ENCODE peak calls at places on chromosomes 16 and 17, in four cellular contexts. One of them, this sample, is unnamed.

GRCh38 chr17:40437095-40437732 is 6.0 kb upstream of the IGFBP4 start:
- DNase-seq in GM12878: no peak
- DNase-seq in HCT116: no peak
- DNase-seq in SK-N-SH: no peak
- DNase-seq in this sample: no peak

GRCh38 chr17:7398612-7399011 is 4.3 kb upstream of the PLSCR3 start:
- DNase-seq in GM12878: no peak
- DNase-seq in HCT116: no peak
- DNase-seq in SK-N-SH: no peak
- DNase-seq in this sample: no peak

GRCh38 chr17:45050680-45051059 is 762 bp downstream of the DCAKD start:
- DNase-seq in HCT116: no peak
- DNase-seq in SK-N-SH: peak
- DNase-seq in GM12878: no peak
- DNase-seq in this sample: no peak

GRCh38 chr16:87161822-87162676 is 155.1 kb downstream of the C16orf95 start:
- DNase-seq in SK-N-SH: no peak
- DNase-seq in GM12878: no peak
- DNase-seq in HCT116: no peak
- DNase-seq in this sample: no peak

GRCh38 chr16:4358831-4359561 is 7.9 kb upstream of the PAM16 start:
- DNase-seq in SK-N-SH: peak
- DNase-seq in GM12878: no peak
- DNase-seq in HCT116: no peak
- DNase-seq in this sample: peak

GRCh38 chr16:51243836-51244483 is 92.9 kb upstream of the SALL1 start:
- DNase-seq in GM12878: no peak
- DNase-seq in HCT116: no peak
- DNase-seq in SK-N-SH: no peak
- DNase-seq in this sample: no peak

GRCh38 chr17:35021520-35022380 is 41.4 kb downstream of the LIG3 start:
- DNase-seq in SK-N-SH: no peak
- DNase-seq in HCT116: no peak
- DNase-seq in GM12878: no peak
- DNase-seq in this sample: no peak

GRCh38 chr17:4623249-4623648 is 18.2 kb downstream of the ALOX15 start:
- DNase-seq in HCT116: no peak
- DNase-seq in GM12878: no peak
- DNase-seq in SK-N-SH: no peak
- DNase-seq in this sample: no peak

GRCh38 chr17:67837965-67838364 is 12.7 kb downstream of the BPTF start:
- DNase-seq in GM12878: no peak
- DNase-seq in HCT116: no peak
- DNase-seq in SK-N-SH: no peak
- DNase-seq in this sample: no peak

GRCh38 chr16:11836653-11837244 is 14.6 kb downstream of the RSL1D1 start:
- DNase-seq in HCT116: no peak
- DNase-seq in GM12878: no peak
- DNase-seq in SK-N-SH: no peak
- DNase-seq in this sample: no peak

GRCh38 chr17:7557825-7558543 is 566 bp upstream of the TNFSF13 start:
- DNase-seq in SK-N-SH: peak
- DNase-seq in GM12878: no peak
- DNase-seq in HCT116: no peak
- DNase-seq in this sample: peak

GRCh38 chr17:77700165-77700881 is 258.2 kb upstream of the TNRC6C start:
- DNase-seq in HCT116: no peak
- DNase-seq in SK-N-SH: peak
- DNase-seq in GM12878: no peak
- DNase-seq in this sample: no peak

GRCh38 chr16:68744744-68745280 is 7.7 kb downstream of the CDH1 start:
- DNase-seq in SK-N-SH: no peak
- DNase-seq in GM12878: no peak
- DNase-seq in HCT116: peak
- DNase-seq in this sample: peak

GRCh38 chr16:17070882-17071592 is 399.7 kb downstream of the XYLT1 start:
- DNase-seq in SK-N-SH: no peak
- DNase-seq in GM12878: peak
- DNase-seq in HCT116: no peak
- DNase-seq in this sample: peak

GRCh38 chr17:19744922-19745757 is 3.0 kb downstream of the ALDH3A1 start:
- DNase-seq in GM12878: no peak
- DNase-seq in SK-N-SH: peak
- DNase-seq in HCT116: peak
- DNase-seq in this sample: peak

GRCh38 chr17:11561281-11561680 is 37.0 kb upstream of the DNAH9 start:
- DNase-seq in SK-N-SH: no peak
- DNase-seq in HCT116: no peak
- DNase-seq in GM12878: no peak
- DNase-seq in this sample: no peak

DNA sequence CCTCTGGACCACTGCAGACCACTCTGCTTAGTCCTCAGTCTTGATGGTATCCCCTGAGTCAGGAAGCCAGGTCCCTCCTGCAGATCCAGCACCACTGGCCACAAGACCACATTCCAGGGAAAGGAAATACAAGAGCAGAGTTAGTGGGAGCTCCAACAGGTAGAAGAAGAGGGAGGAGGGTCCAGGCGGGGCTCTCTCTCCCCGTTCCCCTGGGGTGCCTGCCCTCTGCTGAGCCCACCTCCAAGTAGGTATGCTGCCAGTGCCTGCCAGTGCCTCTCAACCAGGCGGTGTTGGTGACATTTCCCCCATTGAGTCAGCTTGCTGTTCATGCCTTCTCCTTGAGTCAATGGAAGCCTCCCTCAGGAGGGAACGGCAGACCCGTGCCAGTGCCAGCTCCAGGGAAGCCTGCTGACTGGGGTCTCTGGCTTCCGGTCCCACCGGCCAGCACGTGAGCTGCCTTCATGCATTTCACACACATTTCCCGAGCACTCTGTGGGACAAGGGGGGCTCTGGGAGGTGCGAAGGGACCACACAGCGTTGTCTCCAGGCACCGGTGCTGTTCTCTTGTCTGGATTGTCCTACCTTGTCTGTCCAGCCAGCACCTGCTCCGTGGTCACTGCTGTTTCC is 75.8 kb downstream of the GNAO1 start:
- DNase-seq in GM12878: no peak
- DNase-seq in SK-N-SH: no peak
- DNase-seq in HCT116: no peak
- DNase-seq in this sample: no peak
- TF ChIP-seq JUND in GM12878: no peak
- TF ChIP-seq JUND in SK-N-SH: no peak
- TF ChIP-seq JUND in HCT116: no peak
- TF ChIP-seq JUND in this sample: no peak

GRCh38 chr16:58301052-58301451 is 6.2 kb upstream of the PRSS54 start:
- DNase-seq in GM12878: no peak
- DNase-seq in HCT116: no peak
- DNase-seq in SK-N-SH: no peak
- DNase-seq in this sample: no peak
- TF ChIP-seq JUND in GM12878: no peak
- TF ChIP-seq JUND in HCT116: no peak
- TF ChIP-seq JUND in SK-N-SH: no peak
- TF ChIP-seq JUND in this sample: no peak

DNA sequence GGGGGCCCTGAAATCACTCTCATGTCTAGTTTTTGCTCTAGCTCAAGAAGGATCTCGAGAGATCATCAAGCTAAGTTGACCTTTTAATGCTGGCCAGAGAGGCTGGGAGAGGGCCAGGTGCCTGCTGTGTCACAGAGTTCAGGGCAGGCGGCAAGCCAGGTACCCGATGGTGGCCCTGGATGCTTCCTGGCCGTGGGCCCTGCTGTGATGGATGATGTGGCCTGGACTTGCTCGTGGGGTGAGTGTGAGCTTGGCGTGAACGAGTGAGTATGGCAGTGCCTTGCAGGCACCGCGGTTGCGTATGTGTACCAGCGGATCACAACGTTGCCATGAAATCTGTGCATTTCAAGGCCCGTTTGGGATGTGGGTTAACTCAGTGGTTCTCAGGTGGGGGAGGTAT is 7.4 kb downstream of the IRF8 start:
- DNase-seq in SK-N-SH: no peak
- DNase-seq in GM12878: no peak
- DNase-seq in HCT116: no peak
- DNase-seq in this sample: no peak
- TF ChIP-seq JUND in SK-N-SH: no peak
- TF ChIP-seq JUND in GM12878: no peak
- TF ChIP-seq JUND in HCT116: no peak
- TF ChIP-seq JUND in this sample: no peak

GRCh38 chr16:58012481-58012880 is 11.3 kb downstream of the USB1 start:
- DNase-seq in GM12878: no peak
- DNase-seq in HCT116: no peak
- DNase-seq in SK-N-SH: no peak
- DNase-seq in this sample: no peak

GRCh38 chr16:58009856-58010416 is 8.7 kb downstream of the USB1 start:
- DNase-seq in HCT116: no peak
- DNase-seq in SK-N-SH: no peak
- DNase-seq in GM12878: no peak
- DNase-seq in this sample: no peak

GRCh38 chr16:58010886-58011285 is 9.7 kb downstream of the USB1 start:
- DNase-seq in GM12878: no peak
- DNase-seq in HCT116: no peak
- DNase-seq in SK-N-SH: no peak
- DNase-seq in this sample: no peak

GRCh38 chr16:58011652-58012051 is 10.4 kb downstream of the USB1 start:
- DNase-seq in SK-N-SH: no peak
- DNase-seq in HCT116: no peak
- DNase-seq in GM12878: no peak
- DNase-seq in this sample: no peak

GRCh38 chr16:58013201-58013956 is 12.2 kb downstream of the USB1 start:
- DNase-seq in GM12878: no peak
- DNase-seq in SK-N-SH: no peak
- DNase-seq in HCT116: no peak
- DNase-seq in this sample: no peak
- TF ChIP-seq JUND in GM12878: no peak
- TF ChIP-seq JUND in SK-N-SH: no peak
- TF ChIP-seq JUND in HCT116: no peak
- TF ChIP-seq JUND in this sample: no peak

DNA sequence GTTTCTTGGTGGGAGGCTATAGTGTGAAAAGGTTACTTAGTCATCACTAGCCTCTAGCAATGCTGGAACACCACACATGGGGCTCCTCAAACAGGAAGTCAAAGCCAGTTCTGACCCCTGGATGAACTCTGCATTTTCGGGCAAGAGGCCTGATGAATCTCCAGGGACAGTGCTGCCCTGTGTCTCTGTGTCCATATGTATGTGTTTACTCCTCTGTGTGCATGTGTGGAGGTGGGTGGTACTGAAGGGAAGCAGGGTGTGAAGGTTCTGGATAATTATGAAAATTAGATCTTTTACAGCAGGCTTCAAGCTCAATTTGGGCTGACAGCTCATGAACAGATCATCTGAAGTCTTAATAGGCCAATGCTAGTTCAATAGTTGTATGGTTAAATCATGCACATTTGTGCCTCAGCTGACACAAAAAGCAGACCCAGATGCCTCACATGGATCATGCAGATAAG is 133.6 kb downstream of the SNX11 start:
- DNase-seq in GM12878: peak
- DNase-seq in SK-N-SH: no peak
- DNase-seq in HCT116: peak
- DNase-seq in this sample: no peak
- TF ChIP-seq JUND in GM12878: peak
- TF ChIP-seq JUND in SK-N-SH: no peak
- TF ChIP-seq JUND in HCT116: peak
- TF ChIP-seq JUND in this sample: no peak

DNA sequence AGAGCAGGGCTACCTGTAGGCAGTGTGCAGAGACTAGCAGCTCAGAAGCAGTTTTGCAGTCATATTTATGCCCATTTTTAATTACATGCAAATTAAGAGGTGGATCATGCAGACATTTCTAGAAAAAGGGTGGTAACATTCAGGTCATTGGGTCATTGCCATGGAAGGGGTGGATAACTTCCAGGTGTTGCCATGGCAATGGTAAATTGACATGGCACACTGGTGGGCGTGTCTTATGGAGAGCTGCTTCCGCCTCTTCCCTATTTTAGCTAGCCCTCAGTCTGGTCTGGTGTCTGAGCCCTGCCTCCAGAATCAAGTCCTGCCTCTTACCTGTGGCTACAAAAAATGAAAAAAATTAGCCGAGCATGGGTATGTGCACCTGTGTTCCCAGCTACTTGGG is 2.8 kb upstream of the DNAI2 start:
- DNase-seq in SK-N-SH: no peak
- DNase-seq in HCT116: no peak
- DNase-seq in GM12878: no peak
- DNase-seq in this sample: no peak
- TF ChIP-seq JUND in SK-N-SH: no peak
- TF ChIP-seq JUND in HCT116: no peak
- TF ChIP-seq JUND in GM12878: no peak
- TF ChIP-seq JUND in this sample: no peak

GRCh38 chr16:58198022-58198683 is at the start of gene CSNK2A2:
- DNase-seq in HCT116: peak
- DNase-seq in SK-N-SH: peak
- DNase-seq in GM12878: no peak
- DNase-seq in this sample: peak

GRCh38 chr16:58196898-58197313 is 1.0 kb downstream of the CSNK2A2 start:
- DNase-seq in GM12878: no peak
- DNase-seq in SK-N-SH: peak
- DNase-seq in HCT116: no peak
- DNase-seq in this sample: no peak

GRCh38 chr16:58198739-58199411 is 969 bp upstream of the CSNK2A2 start:
- DNase-seq in GM12878: no peak
- DNase-seq in HCT116: no peak
- DNase-seq in SK-N-SH: no peak
- DNase-seq in this sample: no peak

GRCh38 chr16:58195771-58196170 is 2.1 kb downstream of the CSNK2A2 start:
- DNase-seq in SK-N-SH: no peak
- DNase-seq in HCT116: no peak
- DNase-seq in GM12878: no peak
- DNase-seq in this sample: no peak

GRCh38 chr16:58197314-58198012 is 443 bp downstream of the CSNK2A2 start:
- DNase-seq in HCT116: no peak
- DNase-seq in GM12878: no peak
- DNase-seq in SK-N-SH: peak
- DNase-seq in this sample: no peak
- TF ChIP-seq JUND in HCT116: no peak
- TF ChIP-seq JUND in GM12878: no peak
- TF ChIP-seq JUND in SK-N-SH: no peak
- TF ChIP-seq JUND in this sample: no peak

GRCh38 chr17:596763-597644 is 117.6 kb downstream of the VPS53 start:
- DNase-seq in SK-N-SH: peak
- DNase-seq in GM12878: no peak
- DNase-seq in HCT116: peak
- DNase-seq in this sample: peak
- TF ChIP-seq JUND in SK-N-SH: no peak
- TF ChIP-seq JUND in GM12878: no peak
- TF ChIP-seq JUND in HCT116: peak
- TF ChIP-seq JUND in this sample: no peak

GRCh38 chr17:49946208-49946607 is 22.8 kb upstream of the DLX4 start:
- DNase-seq in SK-N-SH: no peak
- DNase-seq in GM12878: no peak
- DNase-seq in HCT116: no peak
- DNase-seq in this sample: no peak
- TF ChIP-seq JUND in SK-N-SH: no peak
- TF ChIP-seq JUND in GM12878: no peak
- TF ChIP-seq JUND in HCT116: no peak
- TF ChIP-seq JUND in this sample: no peak